ENCODE peak calls at places on chromosomes 6 and 20, in seven cellular contexts. A is heart left ventricle, E is tibial nerve, R is A549, F is ovary, C is spleen, W is uterus. Z is an unnamed sample.
A peak's percentile ranks its signal among the peaks of the same experiment; 100 is the strongest.

GRCh38 chr6:15242503-15242902 is 3.4 kb upstream of the JARID2 start:
- DNase-seq in C (no peak), W (no peak), A (no peak), R (no peak), E (no peak), F (no peak), Z (no peak)

GRCh38 chr20:45792513-45793118 is 862 bp downstream of the DNTTIP1 start:
- DNase-seq in A (no peak), W (no peak), F (no peak), E (no peak), R (no peak), C (peak; percentile 82), Z (no peak)

GRCh38 chr6:147341486-147341885 is 137.3 kb downstream of the STXBP5 start:
- DNase-seq in W (no peak), E (no peak), F (no peak), C (no peak), R (no peak), A (no peak), Z (no peak)

GRCh38 chr20:43988867-43989266 is 74.2 kb downstream of the TOX2 start:
- DNase-seq in W (no peak), A (no peak), E (no peak), F (no peak), C (no peak), R (no peak), Z (no peak)

GRCh38 chr6:125859691-125860210 is 69.0 kb downstream of the NCOA7 start:
- DNase-seq in A (no peak), E (no peak), C (no peak), R (no peak), W (no peak), F (no peak), Z (no peak)

GRCh38 chr6:125314019-125314581 is 12.3 kb upstream of the HDDC2 start:
- DNase-seq in C (no peak), R (peak; percentile 53), W (peak; percentile 55), F (peak; percentile 20), A (peak; percentile 68), E (peak; percentile 73), Z (peak; percentile 36)

GRCh38 chr6:15691250-15691869 is 28.5 kb upstream of the DTNBP1 start:
- DNase-seq in W (peak; percentile 86), R (peak; percentile 85), E (peak; percentile 74), A (peak; percentile 84), F (peak; percentile 82), C (peak; percentile 93), Z (peak; percentile 80)

GRCh38 chr20:64156136-64156885 is 7.9 kb upstream of the MYT1 start:
- DNase-seq in A (no peak), E (no peak), F (no peak), W (no peak), C (no peak), R (no peak), Z (no peak)

GRCh38 chr20:35662541-35662940 is 2.2 kb downstream of the CPNE1 start:
- DNase-seq in C (no peak), E (no peak), A (no peak), R (no peak), W (no peak), F (no peak), Z (no peak)

GRCh38 chr20:25173886-25174308 is 21.6 kb upstream of the ENTPD6 start:
- DNase-seq in W (no peak), C (no peak), F (no peak), E (no peak), A (no peak), R (no peak), Z (no peak)

GRCh38 chr6:130115036-130115435 is 96.7 kb downstream of the L3MBTL3 start:
- DNase-seq in F (no peak), C (no peak), W (no peak), R (no peak), A (no peak), E (no peak), Z (no peak)

GRCh38 chr20:24999568-24999967 is 7.0 kb upstream of the APMAP start:
- DNase-seq in E (no peak), R (no peak), F (peak; percentile 2), C (no peak), W (no peak), A (no peak), Z (no peak)

GRCh38 chr6:163861627-163862026 is 447.1 kb downstream of the QKI start:
- DNase-seq in R (no peak), W (no peak), A (no peak), C (no peak), E (no peak), F (no peak), Z (no peak)

GRCh38 chr20:54140927-54141566 is 32.7 kb downstream of the CYP24A1 start:
- DNase-seq in C (no peak), A (no peak), R (peak; percentile 78), E (no peak), W (no peak), F (no peak), Z (no peak)

GRCh38 chr6:157597461-157598312 is 216.7 kb downstream of the ZDHHC14 start:
- DNase-seq in R (peak; percentile 26), F (no peak), A (peak; percentile 51), C (peak; percentile 78), W (peak; percentile 40), E (peak; percentile 34), Z (no peak)

GRCh38 chr20:43448748-43449535 is 8.8 kb upstream of the SRSF6 start:
- DNase-seq in F (no peak), W (peak; percentile 21), A (no peak), E (peak; percentile 32), R (peak; percentile 56), C (no peak), Z (no peak)

GRCh38 chr20:53621482-53622246 is 28.0 kb upstream of the ZNF217 start:
- DNase-seq in W (peak; percentile 70), A (peak; percentile 38), F (peak; percentile 68), E (peak; percentile 61), R (peak; percentile 96), C (no peak), Z (no peak)

GRCh38 chr20:43911066-43911465 is 3.6 kb upstream of the TOX2 start:
- DNase-seq in R (peak; percentile 37), A (no peak), E (no peak), F (no peak), C (no peak), W (no peak), Z (no peak)

GRCh38 chr6:111173341-111173740 is 86.0 kb downstream of the SLC16A10 start:
- DNase-seq in A (no peak), W (no peak), E (no peak), R (no peak), F (no peak), C (no peak), Z (no peak)

GRCh38 chr6:31393932-31394331 is 9.5 kb upstream of the MICA start:
- DNase-seq in F (no peak), C (no peak), A (no peak), E (no peak), W (no peak), R (no peak), Z (no peak)

GRCh38 chr20:57395111-57395959 is 4.1 kb downstream of the RBM38 start:
- DNase-seq in F (peak; percentile 64), E (no peak), W (peak; percentile 51), R (no peak), A (peak; percentile 84), C (peak; percentile 89), Z (peak; percentile 91)

GRCh38 chr6:156507656-156508055 is 269.5 kb upstream of the ARID1B start:
- DNase-seq in E (no peak), C (no peak), W (no peak), R (no peak), F (no peak), A (no peak), Z (no peak)

GRCh38 chr6:156508126-156508525 is 269.1 kb upstream of the ARID1B start:
- DNase-seq in R (no peak), A (no peak), F (no peak), C (no peak), W (no peak), E (no peak), Z (no peak)

GRCh38 chr6:156509496-156509895 is 267.7 kb upstream of the ARID1B start:
- DNase-seq in W (no peak), A (no peak), E (no peak), C (no peak), F (no peak), R (no peak), Z (no peak)

GRCh38 chr6:156508923-156509322 is 268.3 kb upstream of the ARID1B start:
- DNase-seq in E (no peak), A (no peak), R (no peak), C (no peak), W (no peak), F (no peak), Z (no peak)

GRCh38 chr6:156507106-156507505 is 270.1 kb upstream of the ARID1B start:
- DNase-seq in F (no peak), E (no peak), C (no peak), W (no peak), R (no peak), A (no peak), Z (no peak)
- TF ChIP-seq POLR2A in F (no peak), E (no peak), C (no peak), W (no peak), R (no peak), A (no peak), Z (no peak)

DNA sequence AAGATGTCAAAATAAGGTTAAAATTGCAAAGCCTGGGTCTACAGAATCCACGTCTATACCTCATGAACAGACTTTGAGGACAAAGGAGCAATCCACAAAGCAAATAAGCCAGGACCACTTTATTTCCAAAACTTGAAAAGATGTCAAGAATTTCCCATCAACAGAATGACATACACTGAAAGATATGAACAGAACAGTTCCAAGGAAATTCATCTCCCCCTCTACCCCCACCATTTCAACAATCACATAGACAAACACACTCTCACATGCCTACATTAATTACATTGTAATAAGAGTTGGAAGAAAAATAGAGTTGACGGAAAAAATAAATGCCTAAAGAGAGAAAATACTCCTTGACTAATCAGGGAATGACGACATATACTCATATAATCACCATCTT is 45.2 kb upstream of the NHSL1 start:
- DNase-seq in F (no peak), E (no peak), R (no peak), A (no peak), W (no peak), C (no peak), Z (no peak)
- H3K4me3 ChIP-seq in F (no peak overlapping the region), E (no peak overlapping the region), R (no peak overlapping the region), A (peak overlapping the region; percentile 49), W (no peak overlapping the region), C (no peak overlapping the region), Z (no peak overlapping the region)

GRCh38 chr20:37205130-37205529 is 25.8 kb upstream of the MROH8 start:
- DNase-seq in A (no peak), E (no peak), W (no peak), R (no peak), C (no peak), F (no peak), Z (no peak)

GRCh38 chr20:37201827-37202162 is 22.4 kb upstream of the MROH8 start:
- DNase-seq in E (no peak), C (no peak), F (no peak), R (no peak), A (no peak), W (no peak), Z (no peak)

GRCh38 chr20:37202267-37202943 is 23.1 kb upstream of the MROH8 start:
- DNase-seq in R (peak; percentile 72), A (no peak), F (peak; percentile 19), E (peak; percentile 51), C (no peak), W (peak; percentile 59), Z (no peak)

GRCh38 chr20:37200926-37201826 is 21.8 kb upstream of the MROH8 start:
- DNase-seq in F (no peak), E (no peak), C (no peak), A (no peak), W (no peak), R (no peak), Z (no peak)

GRCh38 chr20:37204056-37204455 is 24.7 kb upstream of the MROH8 start:
- DNase-seq in R (no peak), W (no peak), E (no peak), F (peak; percentile 2), A (no peak), C (no peak), Z (no peak)
- TF ChIP-seq CTCF in R (no peak), W (no peak), E (no peak), F (no peak), A (no peak), C (no peak), Z (no peak)

GRCh38 chr20:51022803-51023616 is at the start of gene KCNG1:
- DNase-seq in E (no peak), A (peak; percentile 58), C (peak; percentile 85), W (peak; percentile 62), F (no peak), R (peak; percentile 73), Z (no peak)
- TF ChIP-seq POLR2A in E (peak; percentile 49), A (no peak), C (no peak), W (peak; percentile 31), F (no peak), R (peak; percentile 70), Z (no peak)